ENCODE peak calls at places on chromosome 17, in six cellular contexts. L, I, T, D, G and X are unnamed samples.

GRCh38 chr17:2571523-2572303 is 21.7 kb upstream of the PAFAH1B1 start:
- DNase-seq in G (no peak), D (no peak), T (no peak), L (no peak), I (no peak), X (no peak)

GRCh38 chr17:41782142-41782541 is 4.4 kb downstream of the JUP start:
- DNase-seq in L (no peak), D (no peak), G (no peak), T (no peak), I (no peak), X (no peak)

GRCh38 chr17:61584266-61584665 is 6.8 kb downstream of the NACA2 start:
- DNase-seq in G (no peak), T (no peak), I (no peak), L (no peak), D (no peak), X (no peak)

GRCh38 chr17:77959926-77960521 is 1.5 kb downstream of the TNRC6C start:
- DNase-seq in G (no peak), D (no peak), T (no peak), L (no peak), I (no peak), X (no peak)

GRCh38 chr17:83131268-83132011 is 52.0 kb downstream of the METRNL start:
- DNase-seq in I (no peak), G (peak; percentile 48), T (no peak), D (no peak), L (no peak), X (no peak)

GRCh38 chr17:41738077-41738800 is 3.8 kb upstream of the HAP1 start:
- DNase-seq in I (peak; percentile 87), L (peak; percentile 86), D (peak; percentile 89), G (peak; percentile 86), T (no peak), X (peak; percentile 63)

GRCh38 chr17:74749262-74750038 is 1.0 kb downstream of the NHERF1 start:
- DNase-seq in T (no peak), L (peak; percentile 44), D (peak; percentile 51), I (peak; percentile 59), G (peak; percentile 73), X (no peak)

GRCh38 chr17:36602030-36602737 is 801 bp downstream of the MRM1 start:
- DNase-seq in G (peak; percentile 65), I (peak; percentile 32), D (no peak), L (peak; percentile 3), T (no peak), X (no peak)

GRCh38 chr17:13599808-13600398 is 1.8 kb downstream of the HS3ST3A1 start:
- DNase-seq in T (no peak), D (no peak), I (no peak), L (peak; percentile 38), G (no peak), X (no peak)

GRCh38 chr17:17119533-17119932 is 77.3 kb downstream of the MPRIP start:
- DNase-seq in G (no peak), L (peak; percentile 66), I (peak; percentile 66), T (no peak), D (no peak), X (no peak)

GRCh38 chr17:55576237-55576998 is 65.2 kb upstream of the SMIM36 start:
- DNase-seq in T (peak; percentile 79), L (peak; percentile 87), I (no peak), G (no peak), D (peak; percentile 46), X (no peak)

GRCh38 chr17:40962059-40962561 is 4.6 kb downstream of the KRT39 start:
- DNase-seq in D (no peak), T (no peak), G (no peak), I (no peak), L (no peak), X (no peak)

GRCh38 chr17:61219460-61219859 is 180.2 kb upstream of the TBX2 start:
- DNase-seq in G (no peak), L (no peak), T (no peak), I (no peak), D (no peak), X (no peak)

GRCh38 chr17:78576389-78577112 is 645 bp downstream of the DNAH17 start:
- DNase-seq in I (no peak), L (no peak), D (no peak), G (no peak), T (no peak), X (no peak)

GRCh38 chr17:21124096-21124495 is 2.7 kb upstream of the DHRS7B start:
- DNase-seq in G (no peak), T (no peak), L (peak; percentile 16), I (no peak), D (no peak), X (no peak)

GRCh38 chr17:79183221-79184158 is 108.9 kb downstream of the ENGASE start:
- DNase-seq in G (no peak), L (no peak), T (no peak), D (no peak), I (no peak), X (no peak)

GRCh38 chr17:40533896-40534295 is 31.4 kb downstream of the CCR7 start:
- DNase-seq in I (no peak), D (no peak), L (peak; percentile 14), T (no peak), G (peak; percentile 16), X (no peak)

GRCh38 chr17:39573447-39574298 is 34.0 kb downstream of the NEUROD2 start:
- DNase-seq in G (peak; percentile 85), L (peak; percentile 63), T (peak; percentile 19), I (peak; percentile 69), D (peak; percentile 69), X (peak; percentile 75)

GRCh38 chr17:3954921-3955320 is 9.3 kb downstream of the ATP2A3 start:
- DNase-seq in L (no peak), D (no peak), I (no peak), T (no peak), G (no peak), X (no peak)

GRCh38 chr17:8126306-8127066 is 2.6 kb upstream of the HES7 start:
- DNase-seq in D (peak; percentile 69), T (no peak), I (peak; percentile 58), L (peak; percentile 37), G (peak; percentile 74), X (peak; percentile 56)

GRCh38 chr17:5241861-5242671 is 7.4 kb upstream of the SCIMP start:
- DNase-seq in L (no peak), T (no peak), G (no peak), D (no peak), I (peak; percentile 27), X (no peak)

GRCh38 chr17:2347805-2348685 is 10.7 kb downstream of the SGSM2 start:
- DNase-seq in I (peak; percentile 54), L (peak; percentile 75), G (peak; percentile 67), T (peak; percentile 74), D (peak; percentile 12), X (peak; percentile 86)

GRCh38 chr17:7582401-7583252 is 1.0 kb upstream of the MPDU1 start:
- DNase-seq in T (no peak), D (peak; percentile 75), I (peak; percentile 24), G (peak; percentile 74), L (no peak), X (no peak)

GRCh38 chr17:76371656-76372628 is 12.5 kb upstream of the SPHK1 start:
- DNase-seq in I (no peak), G (no peak), T (peak; percentile 91), L (peak; percentile 77), D (no peak), X (no peak)

GRCh38 chr17:76368545-76368944 is 14.8 kb upstream of the PRPSAP1 start:
- DNase-seq in I (no peak), L (no peak), T (no peak), D (no peak), G (no peak), X (no peak)

GRCh38 chr17:76367647-76368046 is 13.9 kb upstream of the PRPSAP1 start:
- DNase-seq in G (no peak), T (no peak), I (no peak), D (no peak), L (no peak), X (no peak)

GRCh38 chr17:76369804-76370203 is 14.6 kb upstream of the SPHK1 start:
- DNase-seq in G (no peak), I (no peak), L (no peak), D (no peak), T (no peak), X (no peak)

GRCh38 chr17:76370261-76370993 is 14.0 kb upstream of the SPHK1 start:
- DNase-seq in D (no peak), G (no peak), L (peak; percentile 99), T (peak; percentile 65), I (peak; percentile 54), X (peak; percentile 29)
- H3K4me3 ChIP-seq in D (no peak overlapping the region), G (no peak overlapping the region), L (peak overlapping the region; percentile 8), T (no peak overlapping the region), I (no peak overlapping the region), X (no peak overlapping the region)

DNA sequence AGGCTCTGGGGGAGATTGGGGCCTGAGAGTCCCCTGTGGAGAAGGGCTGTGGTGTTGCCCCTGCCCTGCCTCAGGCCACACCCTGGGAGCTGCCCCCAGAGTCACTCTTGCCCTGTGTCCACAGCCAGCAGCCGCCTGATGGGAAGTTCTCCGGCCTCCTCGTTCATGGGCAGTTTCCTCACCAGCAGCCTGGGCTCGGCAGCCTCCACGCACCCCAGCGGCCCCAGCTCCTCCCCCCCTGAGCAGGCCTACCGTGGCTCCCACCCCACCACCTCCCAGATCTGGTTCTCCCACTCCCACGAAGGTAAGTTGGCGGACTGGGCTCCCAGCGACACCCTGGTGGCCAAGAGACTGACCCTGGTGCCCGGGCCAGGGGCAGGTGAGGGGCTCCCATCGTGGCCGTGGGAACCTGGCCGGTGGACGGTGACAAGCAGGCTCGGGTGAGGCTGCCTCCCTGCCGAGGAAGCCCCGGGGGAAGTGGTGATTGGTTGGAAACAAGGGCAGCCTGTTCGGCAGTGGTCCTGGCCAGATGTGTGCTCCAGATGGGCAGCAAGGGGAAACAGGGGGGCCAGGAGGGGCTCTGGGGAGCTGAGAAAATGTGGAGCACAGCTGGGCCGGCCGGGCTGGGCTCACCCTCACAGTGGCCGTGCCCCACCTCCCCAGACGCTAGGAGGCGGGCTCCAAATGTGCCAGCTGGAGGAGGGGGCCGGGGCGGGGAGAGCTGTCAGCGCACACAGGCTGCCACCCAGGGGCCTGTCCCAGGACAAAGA is 31.6 kb downstream of the BAHCC1 start:
- DNase-seq in T (no peak), L (no peak), D (no peak), G (no peak), I (no peak), X (no peak)
- H3K4me3 ChIP-seq in T (no peak overlapping the region), L (no peak overlapping the region), D (no peak overlapping the region), G (no peak overlapping the region), I (no peak overlapping the region), X (no peak overlapping the region)

GRCh38 chr17:80850109-80850508 is 141.5 kb upstream of the CHMP6 start:
- DNase-seq in L (no peak), D (no peak), I (no peak), T (no peak), G (no peak), X (no peak)

GRCh38 chr17:80850817-80851216 is 140.8 kb upstream of the CHMP6 start:
- DNase-seq in D (no peak), G (no peak), I (no peak), T (no peak), L (no peak), X (no peak)

GRCh38 chr17:80852476-80853015 is 139.1 kb upstream of the CHMP6 start:
- DNase-seq in T (no peak), D (no peak), I (no peak), G (peak; percentile 62), L (no peak), X (no peak)

GRCh38 chr17:80853076-80853475 is 138.6 kb upstream of the CHMP6 start:
- DNase-seq in I (no peak), G (peak; percentile 44), D (no peak), T (no peak), L (no peak), X (no peak)

GRCh38 chr17:80851277-80851925 is 140.2 kb upstream of the CHMP6 start:
- DNase-seq in I (no peak), G (peak; percentile 30), L (no peak), D (no peak), T (no peak), X (no peak)
- H3K4me3 ChIP-seq in I (no peak overlapping the region), G (no peak overlapping the region), L (no peak overlapping the region), D (no peak overlapping the region), T (no peak overlapping the region), X (no peak overlapping the region)

GRCh38 chr17:28585891-28586290 is 9.2 kb upstream of the ALDOC start:
- DNase-seq in T (no peak), I (no peak), L (no peak), G (no peak), D (no peak), X (no peak)
- H3K4me3 ChIP-seq in T (no peak overlapping the region), I (no peak overlapping the region), L (no peak overlapping the region), G (no peak overlapping the region), D (no peak overlapping the region), X (no peak overlapping the region)